ENCODE peak calls at places on chromosomes 16 and 17, in six cellular contexts. C is anterior cingulate cortex, R is NCI-H1105, E is COR-L47, Y is dermis microvascular lymphatic vessel endothelial cell, U is tibial nerve. G is an unnamed sample.

GRCh38 chr17:3635474-3636153 is 436 bp downstream of the SHPK start:
- DNase-seq in Y (no peak), R (no peak), U (no peak), C (no peak), E (no peak), G (no peak)

GRCh38 chr16:83310816-83311215 is 497.0 kb upstream of the HSBP1 start:
- DNase-seq in Y (no peak), C (no peak), U (no peak), E (no peak), R (no peak), G (no peak)

GRCh38 chr17:80408872-80409271 is 6.1 kb upstream of the ENDOV start:
- DNase-seq in E (no peak), U (no peak), Y (peak; percentile 21), C (no peak), R (no peak), G (no peak)

GRCh38 chr17:57801044-57801711 is 48.7 kb downstream of the MRPS23 start:
- DNase-seq in E (no peak), R (no peak), Y (no peak), U (no peak), C (no peak), G (no peak)

GRCh38 chr17:3039748-3040147 is 23.7 kb downstream of the OR1D5 start:
- DNase-seq in U (no peak), E (no peak), Y (peak; percentile 16), R (no peak), C (no peak), G (no peak)

GRCh38 chr17:4548721-4549531 is 6.3 kb downstream of the MYBBP1A start:
- DNase-seq in Y (no peak), E (no peak), C (no peak), R (no peak), U (no peak), G (no peak)

GRCh38 chr17:80760501-80760900 is 215.9 kb downstream of the RPTOR start:
- DNase-seq in C (no peak), R (peak; percentile 80), E (peak; percentile 72), Y (no peak), U (no peak), G (no peak)

GRCh38 chr16:67888311-67888710 is 3.6 kb downstream of the NRN1L start:
- DNase-seq in U (no peak), Y (no peak), E (no peak), R (no peak), C (no peak), G (no peak)

GRCh38 chr17:37848690-37849616 is 75.3 kb upstream of the TBC1D3K start:
- DNase-seq in U (no peak), E (no peak), C (no peak), Y (no peak), R (no peak), G (no peak)

GRCh38 chr17:72388765-72389473 is 268.1 kb downstream of the SOX9 start:
- DNase-seq in Y (no peak), C (no peak), E (no peak), R (no peak), U (no peak), G (no peak)

GRCh38 chr17:7720125-7720524 is 2.6 kb downstream of the DNAH2 start:
- DNase-seq in U (no peak), Y (no peak), R (no peak), C (peak; percentile 35), E (no peak), G (no peak)

GRCh38 chr17:68760141-68760475 is 158.9 kb upstream of the FAM20A start:
- DNase-seq in E (no peak), R (no peak), U (no peak), Y (no peak), C (no peak), G (no peak)

GRCh38 chr16:52540910-52541309 is 6.0 kb downstream of the TOX3 start:
- DNase-seq in C (no peak), U (no peak), R (no peak), E (no peak), Y (no peak), G (no peak)

GRCh38 chr17:32298298-32298697 is 32.7 kb downstream of the RHBDL3 start:
- DNase-seq in U (no peak), C (no peak), E (no peak), R (no peak), Y (no peak), G (no peak)

GRCh38 chr17:79399610-79400144 is 211.2 kb downstream of the RBFOX3 start:
- DNase-seq in U (no peak), E (no peak), Y (no peak), R (no peak), C (no peak), G (no peak)

GRCh38 chr16:65684230-65684629 is 562.4 kb upstream of the CDH11 start:
- DNase-seq in C (no peak), E (no peak), R (no peak), U (no peak), Y (no peak), G (no peak)

GRCh38 chr17:31843382-31843780 is 15.7 kb downstream of the COPRS start:
- DNase-seq in Y (no peak), R (no peak), U (no peak), E (no peak), C (no peak), G (no peak)

GRCh38 chr17:63446981-63447687 is 1.0 kb upstream of the CYB561 start:
- DNase-seq in C (no peak), U (no peak), R (no peak), E (peak; percentile 86), Y (no peak), G (no peak)

GRCh38 chr16:20774703-20775362 is 11.0 kb downstream of the ACSM3 start:
- DNase-seq in R (no peak), C (no peak), E (peak; percentile 42), Y (peak; percentile 37), U (no peak), G (no peak)

GRCh38 chr17:56897646-56898424 is 16.0 kb downstream of the TRIM25 start:
- DNase-seq in U (no peak), E (no peak), Y (no peak), C (no peak), R (no peak), G (no peak)

GRCh38 chr16:66845080-66845410 is 831 bp downstream of the CA7 start:
- DNase-seq in C (no peak), R (no peak), U (no peak), E (no peak), Y (no peak), G (no peak)

GRCh38 chr17:13584701-13585080 is 17.0 kb downstream of the HS3ST3A1 start:
- DNase-seq in C (no peak), R (no peak), U (no peak), E (no peak), Y (no peak), G (no peak)

GRCh38 chr17:59859444-59860025 is 33.2 kb downstream of the TUBD1 start:
- DNase-seq in C (no peak), E (no peak), R (no peak), Y (peak; percentile 64), U (no peak), G (no peak)

GRCh38 chr16:50316102-50316847 is 49.9 kb downstream of the ADCY7 start:
- DNase-seq in C (no peak), U (no peak), Y (no peak), E (no peak), R (no peak), G (no peak)

GRCh38 chr17:2542456-2542855 is 30.8 kb upstream of the METTL16 start:
- DNase-seq in U (no peak), Y (no peak), R (no peak), C (no peak), E (no peak), G (no peak)

GRCh38 chr17:61486135-61487120 is 34.2 kb downstream of the TBX4 start:
- DNase-seq in C (no peak), R (no peak), Y (no peak), U (no peak), E (no peak), G (no peak)

GRCh38 chr16:27461483-27462171 is 59.7 kb downstream of the IL21R start:
- DNase-seq in Y (peak; percentile 45), E (no peak), R (no peak), C (no peak), U (no peak), G (no peak)

GRCh38 chr16:4179020-4179419 is 62.8 kb upstream of the ADCY9 start:
- DNase-seq in R (no peak), E (no peak), C (no peak), Y (no peak), U (no peak), G (no peak)

G was measured in cortex of kidney.